ENCODE peak calls at places on chromosomes 4 and X, in eight cellular contexts. J is PC-3, Q is breast epithelium, K is LNCaP clone FGC, E is choroid plexus epithelial cell, L is left ventricle myocardium inferior, X is AG09319, H is tibial nerve. D is an unnamed sample.

GRCh38 chrX:115413246-115413878 is 123.8 kb downstream of the LUZP4 start:
- DNase-seq in J (peak; percentile 47), Q (no peak), K (peak; percentile 27), E (peak; percentile 62), L (no peak), X (no peak), H (no peak), D (no peak)

GRCh38 chr4:2394544-2394943 is 23.9 kb downstream of the ZFYVE28 start:
- DNase-seq in J (no peak), Q (no peak), K (no peak), E (no peak), L (no peak), X (no peak), H (no peak), D (no peak)

GRCh38 chr4:106287353-106287969 is 28.5 kb downstream of the TBCK start:
- DNase-seq in J (peak; percentile 65), Q (no peak), K (peak; percentile 35), E (peak; percentile 98), L (no peak), X (no peak), H (peak; percentile 10), D (no peak)

GRCh38 chrX:144259054-144259453 is 375.2 kb downstream of the UBE2NL start:
- DNase-seq in J (no peak), Q (no peak), K (no peak), E (no peak), L (no peak), X (no peak), H (no peak), D (no peak)

GRCh38 chr4:99473131-99473530 is 37.7 kb upstream of the C4orf17 start:
- DNase-seq in J (no peak), Q (no peak), K (no peak), E (no peak), L (no peak), X (no peak), H (no peak), D (no peak)

GRCh38 chr4:1512081-1512737 is 106.0 kb upstream of the NKX1-1 start:
- DNase-seq in J (no peak), Q (no peak), K (no peak), E (no peak), L (peak; percentile 7), X (no peak), H (no peak), D (no peak)

GRCh38 chr4:96312049-96312685 is 472.3 kb downstream of the PDHA2 start:
- DNase-seq in J (peak; percentile 7), Q (no peak), K (no peak), E (peak; percentile 2), L (no peak), X (no peak), H (no peak), D (no peak)

GRCh38 chrX:137194164-137194563 is 160.4 kb upstream of the GPR101 start:
- DNase-seq in J (peak; percentile 72), Q (no peak), K (no peak), E (peak; percentile 24), L (no peak), X (no peak), H (no peak), D (no peak)

GRCh38 chr4:3703677-3704521 is 62.3 kb upstream of the ADRA2C start:
- DNase-seq in J (no peak), Q (no peak), K (no peak), E (no peak), L (peak; percentile 13), X (no peak), H (no peak), D (no peak)

GRCh38 chr4:24643774-24644520 is 59.6 kb upstream of the DHX15 start:
- DNase-seq in J (peak; percentile 30), Q (no peak), K (no peak), E (no peak), L (no peak), X (no peak), H (no peak), D (no peak)

GRCh38 chr4:12926189-12927066 is 557.7 kb downstream of the RAB28 start:
- DNase-seq in J (no peak), Q (no peak), K (peak; percentile 47), E (peak; percentile 3), L (no peak), X (no peak), H (no peak), D (no peak)

GRCh38 chr4:42397635-42398447 is 553 bp downstream of the SHISA3 start:
- DNase-seq in J (peak; percentile 21), Q (no peak), K (no peak), E (no peak), L (peak; percentile 28), X (no peak), H (no peak), D (no peak)

GRCh38 chr4:37631551-37631950 is 54.6 kb downstream of the RELL1 start:
- DNase-seq in J (no peak), Q (peak; percentile 57), K (no peak), E (peak; percentile 88), L (peak; percentile 62), X (no peak), H (peak; percentile 45), D (no peak)

GRCh38 chrX:39605183-39605582 is 492.6 kb downstream of the BCOR start:
- DNase-seq in J (no peak), Q (no peak), K (no peak), E (no peak), L (no peak), X (no peak), H (no peak), D (no peak)

GRCh38 chrX:120213438-120214265 is 37.0 kb upstream of the ZBTB33 start:
- DNase-seq in J (peak; percentile 77), Q (no peak), K (no peak), E (peak; percentile 75), L (no peak), X (peak; percentile 19), H (peak; percentile 65), D (peak; percentile 21)

GRCh38 chrX:102154900-102155805 is 624 bp downstream of the BEX5 start:
- DNase-seq in J (no peak), Q (no peak), K (no peak), E (no peak), L (no peak), X (no peak), H (no peak), D (no peak)

GRCh38 chrX:102155806-102156179 is at the start of gene BEX5:
- DNase-seq in J (peak; percentile 28), Q (no peak), K (peak; percentile 3), E (peak; percentile 1), L (peak; percentile 28), X (no peak), H (no peak), D (no peak)

GRCh38 chrX:102154218-102154860 is 1.4 kb downstream of the BEX5 start:
- DNase-seq in J (no peak), Q (no peak), K (no peak), E (no peak), L (no peak), X (no peak), H (no peak), D (no peak)
- TF ChIP-seq CTCF in J (peak; percentile 39), Q (no peak), K (no peak), E (no peak), L (peak; percentile 28), X (no peak), H (no peak), D (no peak)

GRCh38 chr4:163755013-163755412 is 260.5 kb downstream of the TMA16 start:
- DNase-seq in J (peak; percentile 51), Q (no peak), K (no peak), E (peak; percentile 63), L (no peak), X (no peak), H (no peak), D (no peak)
- TF ChIP-seq CTCF in J (peak; percentile 67), Q (no peak), K (peak; percentile 40), E (peak; percentile 55), L (peak; percentile 18), X (no peak), H (peak; percentile 23), D (no peak)

GRCh38 chrX:103155201-103155600 is 59.7 kb upstream of the BEX4 start:
- DNase-seq in J (no peak), Q (no peak), K (no peak), E (peak; percentile 43), L (no peak), X (no peak), H (no peak), D (no peak)

GRCh38 chrX:103153661-103154060 is 60.7 kb upstream of the NXF3 start:
- DNase-seq in J (peak; percentile 73), Q (no peak), K (no peak), E (no peak), L (no peak), X (no peak), H (no peak), D (no peak)

GRCh38 chrX:103151799-103152198 is 58.9 kb upstream of the NXF3 start:
- DNase-seq in J (peak; percentile 69), Q (no peak), K (no peak), E (no peak), L (no peak), X (no peak), H (no peak), D (no peak)

GRCh38 chrX:103158317-103158621 is 56.6 kb upstream of the BEX4 start:
- DNase-seq in J (no peak), Q (no peak), K (no peak), E (no peak), L (no peak), X (no peak), H (no peak), D (no peak)

DNA sequence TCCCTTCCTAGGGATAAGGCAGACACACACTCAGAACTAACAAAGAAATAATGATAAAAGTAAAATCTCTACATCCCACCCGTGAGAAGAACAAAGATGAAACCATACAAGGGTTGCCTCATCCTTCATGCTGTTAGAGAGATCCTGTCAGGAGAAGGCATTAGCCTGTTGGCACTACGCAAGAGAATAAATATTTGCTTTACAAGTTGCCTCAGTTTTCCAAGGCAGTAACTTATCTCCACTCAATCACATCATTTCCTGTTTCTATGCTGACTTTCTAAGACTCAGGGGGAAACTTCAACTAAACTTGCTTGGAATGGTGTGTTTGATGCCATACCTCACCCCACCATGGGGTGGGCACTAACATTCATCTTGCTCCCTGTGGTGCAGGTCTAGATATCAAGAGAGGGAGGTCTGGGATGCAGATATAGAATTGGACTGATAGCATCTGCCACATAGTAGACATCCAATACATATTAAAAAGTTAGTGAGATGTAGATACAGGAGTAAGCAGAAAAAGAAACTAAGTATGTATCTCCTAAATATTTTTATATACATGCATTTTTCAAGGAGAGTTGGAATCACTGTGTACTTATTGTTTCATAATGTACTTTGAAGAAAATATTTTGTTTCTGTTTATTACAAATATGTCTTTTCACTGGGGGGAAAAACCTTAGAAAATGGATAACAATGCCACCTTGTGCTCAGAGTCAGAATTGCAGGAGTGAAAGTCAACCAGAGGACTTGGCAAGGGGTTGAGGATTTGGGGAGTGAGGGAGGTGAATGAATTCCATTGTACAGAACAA is 57.2 kb upstream of the BEX4 start:
- DNase-seq in J (peak; percentile 78), Q (no peak), K (no peak), E (peak; percentile 61), L (no peak), X (no peak), H (peak; percentile 17), D (no peak)
- TF ChIP-seq CTCF in J (peak; percentile 80), Q (peak; percentile 38), K (peak; percentile 57), E (peak; percentile 68), L (peak; percentile 63), X (peak; percentile 70), H (peak; percentile 28), D (peak; percentile 23)

DNA sequence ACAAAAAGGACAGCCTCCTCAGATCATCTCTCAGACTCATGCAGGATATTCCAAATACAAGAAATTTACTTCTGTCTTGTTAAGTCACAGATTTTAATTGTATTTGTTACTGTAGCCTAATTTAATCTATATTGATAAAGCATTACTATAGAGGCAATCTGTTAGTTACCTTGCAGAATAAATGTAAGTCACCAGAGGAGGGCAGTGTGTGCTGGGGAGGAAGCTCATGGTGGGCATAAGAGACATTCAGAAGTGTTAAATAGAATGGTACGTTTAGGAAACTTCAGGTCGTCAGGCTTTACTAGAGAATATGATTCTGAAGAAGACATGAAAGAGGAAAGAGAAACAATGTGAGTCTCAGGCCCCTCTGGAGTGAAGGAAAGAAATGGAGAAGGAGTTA is 37.3 kb upstream of the INPP4B start:
- DNase-seq in J (peak; percentile 23), Q (no peak), K (no peak), E (peak; percentile 28), L (no peak), X (no peak), H (no peak), D (no peak)
- TF ChIP-seq CTCF in J (peak; percentile 70), Q (no peak), K (peak; percentile 44), E (peak; percentile 47), L (peak; percentile 56), X (no peak), H (peak; percentile 9), D (no peak)

D was measured in natural killer cell.